ENCODE peak calls at places on chromosomes 4 and X, in five cellular contexts. F is OCI-LY7, G is WERI-Rb-1, D is IMR-90, Q is MCF 10A. V is an unnamed sample.
A peak's percentile ranks its signal among the peaks of the same experiment; 100 is the strongest.

GRCh38 chr4:176778491-176778890 is 14.2 kb downstream of the VEGFC start:
- DNase-seq in G (no peak), Q (peak; percentile 66), D (peak; percentile 83), F (no peak), V (peak; percentile 84)

GRCh38 chrX:102976793-102977495 is 39.9 kb downstream of the RAB40AL start:
- DNase-seq in F (no peak), G (no peak), Q (peak; percentile 87), D (peak; percentile 35), V (peak; percentile 18)

GRCh38 chr4:24775209-24775608 is 20.2 kb upstream of the SOD3 start:
- DNase-seq in D (peak; percentile 55), F (no peak), G (no peak), Q (peak; percentile 39), V (peak; percentile 30)

GRCh38 chr4:38980903-38981676 is 51.1 kb downstream of the TMEM156 start:
- DNase-seq in D (peak; percentile 93), Q (peak; percentile 70), F (no peak), G (no peak), V (peak; percentile 87)

GRCh38 chrX:128020701-128021100 is 31.5 kb downstream of the ACTRT1 start:
- DNase-seq in G (no peak), Q (peak; percentile 84), F (no peak), D (peak; percentile 1), V (peak; percentile 0)

GRCh38 chr4:188015025-188015778 is 19.6 kb downstream of the ZFP42 start:
- DNase-seq in Q (peak; percentile 68), D (no peak), F (no peak), G (no peak), V (no peak)

GRCh38 chr4:8509311-8509950 is 68.9 kb downstream of the TRMT44 start:
- DNase-seq in Q (no peak), D (no peak), F (no peak), G (no peak), V (no peak)

GRCh38 chr4:48410812-48411211 is 69.5 kb downstream of the SLAIN2 start:
- DNase-seq in D (no peak), Q (no peak), F (no peak), G (no peak), V (no peak)

GRCh38 chr4:185395255-185395955 is at the start of gene LRP2BP:
- DNase-seq in G (no peak), D (no peak), F (peak; percentile 29), Q (peak; percentile 84), V (peak; percentile 97)

GRCh38 chr4:129344058-129344457 is 248.1 kb downstream of the C4orf33 start:
- DNase-seq in D (peak; percentile 27), Q (peak; percentile 75), F (peak; percentile 28), G (peak; percentile 32), V (peak; percentile 58)

GRCh38 chrX:150361777-150362351 is 1.3 kb upstream of the MAMLD1 start:
- DNase-seq in Q (peak; percentile 21), F (no peak), D (peak; percentile 29), G (peak; percentile 11), V (no peak)

GRCh38 chr4:2406920-2407319 is 11.5 kb downstream of the ZFYVE28 start:
- DNase-seq in D (no peak), Q (no peak), F (no peak), G (no peak), V (no peak)

GRCh38 chr4:97159625-97160024 is 983.7 kb downstream of the STPG2 start:
- DNase-seq in G (no peak), Q (no peak), F (no peak), D (no peak), V (no peak)
- TF ChIP-seq CTCF in G (no peak), Q (no peak), F (no peak), D (no peak), V (no peak)

GRCh38 chrX:106894392-106894909 is 8.7 kb downstream of the RIPPLY1 start:
- DNase-seq in G (peak; percentile 68), Q (peak; percentile 79), D (peak; percentile 73), F (peak; percentile 43), V (peak; percentile 77)
- TF ChIP-seq CTCF in G (peak; percentile 91), Q (peak; percentile 83), D (peak; percentile 87), F (peak; percentile 77), V (peak; percentile 94)

GRCh38 chrX:7926914-7927258 is 327 bp downstream of the PNPLA4 start:
- DNase-seq in Q (peak; percentile 2), F (no peak), D (no peak), G (no peak), V (no peak)

GRCh38 chrX:7926501-7926900 is 712 bp downstream of the PNPLA4 start:
- DNase-seq in D (peak; percentile 0), Q (peak; percentile 7), G (no peak), F (peak; percentile 0), V (peak; percentile 49)

GRCh38 chrX:7925867-7926472 is 1.2 kb downstream of the PNPLA4 start:
- DNase-seq in Q (peak; percentile 72), D (peak; percentile 63), G (peak; percentile 80), F (peak; percentile 62), V (peak; percentile 74)

GRCh38 chrX:7921750-7922149 is 5.5 kb downstream of the PNPLA4 start:
- DNase-seq in G (no peak), F (no peak), D (no peak), Q (no peak), V (no peak)

DNA sequence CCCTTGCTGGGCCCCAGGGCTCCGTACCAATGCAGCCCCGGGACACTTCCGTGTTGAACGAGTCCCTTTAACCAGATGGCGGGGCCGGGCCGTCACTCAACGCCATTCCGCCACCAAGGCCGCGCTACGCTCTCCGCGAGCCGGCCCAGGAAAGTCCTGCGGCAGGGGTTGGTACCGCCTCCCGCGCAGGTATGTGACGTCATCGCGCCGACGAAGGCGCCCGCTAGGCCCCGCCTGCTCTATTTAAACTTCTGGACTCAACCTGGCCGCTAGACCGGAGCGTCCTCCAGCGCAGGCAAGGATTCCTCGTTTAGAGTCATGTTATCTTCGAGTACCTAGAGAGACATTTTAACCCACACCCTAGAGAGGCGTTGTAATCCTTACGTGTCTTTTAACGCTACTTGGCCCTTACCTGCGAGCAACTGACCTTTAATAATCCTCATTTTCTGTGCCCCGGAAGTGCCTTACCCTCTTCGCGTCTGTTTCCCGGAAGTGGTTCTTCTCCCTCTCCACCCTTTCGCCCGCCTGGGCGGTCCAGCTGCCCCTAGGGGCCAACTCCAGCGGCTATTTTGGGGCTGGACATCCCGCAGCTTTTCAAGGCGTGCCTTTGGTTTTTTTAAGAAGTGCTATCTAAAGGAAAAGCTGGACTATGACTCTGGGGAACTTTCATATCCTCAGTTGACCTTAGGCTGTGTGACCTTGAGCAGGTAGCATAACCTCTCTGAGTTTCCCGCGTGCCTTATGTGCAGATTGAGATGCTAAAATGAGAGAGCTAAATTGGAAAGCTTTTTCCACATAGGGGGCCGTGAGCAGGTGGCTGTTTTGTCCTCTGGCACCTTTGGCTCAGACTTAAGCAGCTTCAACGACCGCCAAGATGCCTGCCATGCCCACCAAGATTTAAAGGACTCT is at the start of gene PNPLA4:
- DNase-seq in D (peak; percentile 64), G (peak; percentile 92), Q (peak; percentile 74), F (peak; percentile 87), V (peak; percentile 68)
- TF ChIP-seq CTCF in D (no peak), G (peak; percentile 50), Q (no peak), F (peak; percentile 52), V (no peak)

DNA sequence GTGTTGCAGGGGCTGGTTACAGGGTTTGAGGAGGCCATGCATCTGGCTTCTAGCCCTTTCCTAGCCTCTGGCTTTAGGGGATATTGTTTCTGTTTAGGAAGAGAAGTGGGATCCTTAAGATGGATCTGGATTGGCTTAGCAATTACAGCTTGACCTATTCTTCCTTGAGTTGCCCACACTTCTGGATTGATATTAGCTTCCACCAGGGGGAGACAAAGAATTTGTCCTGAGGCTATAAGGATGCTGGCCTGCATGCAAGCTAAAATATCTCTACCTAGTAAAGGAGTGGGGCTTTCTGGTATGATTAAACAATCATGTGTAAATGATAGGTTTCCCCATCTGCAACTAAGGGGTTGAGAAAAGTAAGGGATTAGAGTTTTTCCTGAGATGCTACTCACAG is 117.2 kb downstream of the TEX13C start:
- DNase-seq in Q (peak; percentile 49), F (peak; percentile 22), G (no peak), D (no peak), V (no peak)
- TF ChIP-seq CTCF in Q (peak; percentile 42), F (peak; percentile 67), G (peak; percentile 43), D (peak; percentile 12), V (no peak)

DNA sequence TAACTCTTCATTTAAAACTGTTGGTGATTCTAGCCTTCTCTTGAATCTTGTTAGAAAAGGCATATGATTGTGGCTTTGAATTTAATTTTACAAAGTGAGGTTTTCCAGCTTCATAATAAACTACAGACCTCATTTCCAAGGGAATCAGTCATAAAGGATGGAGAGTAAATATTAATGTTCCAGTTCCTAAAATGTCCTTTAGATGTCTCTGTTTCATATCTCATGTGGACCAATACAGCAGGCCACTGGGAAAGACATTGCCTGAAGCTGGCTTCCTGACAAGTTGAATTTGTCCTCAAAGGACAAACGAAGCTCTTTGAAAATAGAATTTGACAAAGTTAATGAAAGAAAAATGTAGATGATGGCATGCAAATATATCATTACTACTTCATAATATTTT is 125.4 kb downstream of the ZNF330 start:
- DNase-seq in D (peak; percentile 74), G (peak; percentile 19), Q (peak; percentile 66), F (peak; percentile 14), V (peak; percentile 68)
- TF ChIP-seq CTCF in D (peak; percentile 74), G (peak; percentile 48), Q (peak; percentile 58), F (peak; percentile 66), V (peak; percentile 64)

GRCh38 chrX:153457827-153458466 is 12.1 kb upstream of the TREX2 start:
- DNase-seq in F (no peak), Q (no peak), G (no peak), D (no peak), V (no peak)

GRCh38 chrX:153462291-153462690 is 8.1 kb downstream of the HAUS7 start:
- DNase-seq in F (no peak), G (no peak), Q (no peak), D (no peak), V (no peak)

GRCh38 chrX:153460826-153461225 is 9.6 kb downstream of the HAUS7 start:
- DNase-seq in Q (peak; percentile 38), F (peak; percentile 58), D (peak; percentile 39), G (peak; percentile 83), V (peak; percentile 48)

GRCh38 chrX:153457136-153457825 is 11.4 kb upstream of the TREX2 start:
- DNase-seq in D (no peak), G (no peak), Q (no peak), F (no peak), V (no peak)

GRCh38 chrX:153459976-153460375 is 10.4 kb downstream of the HAUS7 start:
- DNase-seq in G (no peak), D (peak; percentile 79), F (no peak), Q (no peak), V (peak; percentile 12)
- TF ChIP-seq CTCF in G (no peak), D (no peak), F (no peak), Q (no peak), V (no peak)

GRCh38 chr4:151359576-151359975 is 34.2 kb upstream of the SH3D19 start:
- DNase-seq in F (no peak), G (no peak), D (no peak), Q (peak; percentile 7), V (no peak)

GRCh38 chr4:151361126-151361525 is 35.7 kb upstream of the SH3D19 start:
- DNase-seq in G (no peak), Q (no peak), D (no peak), F (no peak), V (no peak)

GRCh38 chr4:151358266-151358665 is 32.9 kb upstream of the SH3D19 start:
- DNase-seq in F (no peak), D (no peak), Q (no peak), G (no peak), V (no peak)

GRCh38 chr4:151355155-151355554 is 29.8 kb upstream of the SH3D19 start:
- DNase-seq in D (no peak), F (no peak), Q (peak; percentile 28), G (no peak), V (no peak)

GRCh38 chr4:151356510-151356909 is 31.1 kb upstream of the SH3D19 start:
- DNase-seq in Q (peak; percentile 51), D (peak; percentile 18), G (no peak), F (no peak), V (peak; percentile 61)
- TF ChIP-seq CTCF in Q (no peak), D (no peak), G (no peak), F (no peak), V (no peak)